ENCODE peak calls at places on chromosomes 4 and X, in four cellular contexts. T, A, B and N are unnamed samples.

GRCh38 chrX:65697915-65698796 is 30.7 kb downstream of the MSN start:
- DNase-seq in A (peak; percentile 14), B (no peak), T (no peak), N (peak; percentile 66)

GRCh38 chr4:89737888-89738287 is 99.1 kb downstream of the SNCA start:
- DNase-seq in T (no peak), A (no peak), B (no peak), N (no peak)

GRCh38 chr4:4780634-4781287 is 78.7 kb upstream of the MSX1 start:
- DNase-seq in B (no peak), A (no peak), T (no peak), N (no peak)

GRCh38 chr4:74056114-74056857 is 17.8 kb upstream of the CXCL3 start:
- DNase-seq in T (no peak), B (peak; percentile 22), A (no peak), N (no peak)

GRCh38 chr4:76764251-76764650 is 133.7 kb downstream of the SOWAHB start:
- DNase-seq in B (no peak), A (no peak), T (no peak), N (no peak)

GRCh38 chrX:22056235-22056634 is 24.1 kb downstream of the PHEX start:
- DNase-seq in B (no peak), T (no peak), A (no peak), N (no peak)

GRCh38 chrX:153319295-153319694 is 2.3 kb downstream of the PNMA6F start:
- DNase-seq in A (no peak), B (no peak), T (no peak), N (no peak)

GRCh38 chr4:72896515-72896914 is 173.0 kb downstream of the COX18 start:
- DNase-seq in B (no peak), A (no peak), T (no peak), N (no peak)

GRCh38 chr4:108053281-108053701 is 63.6 kb downstream of the HADH start:
- DNase-seq in A (no peak), T (no peak), B (no peak), N (no peak)

GRCh38 chr4:93791570-93792195 is 36.9 kb upstream of the ATOH1 start:
- DNase-seq in A (peak; percentile 32), B (peak; percentile 21), T (peak; percentile 36), N (peak; percentile 64)

GRCh38 chr4:182188622-182189021 is 54.6 kb upstream of the TENM3 start:
- DNase-seq in B (no peak), A (no peak), T (no peak), N (no peak)

GRCh38 chrX:116277391-116277790 is 106.8 kb downstream of the AGTR2 start:
- DNase-seq in T (no peak), A (no peak), B (no peak), N (no peak)

GRCh38 chrX:78624884-78625283 is 34.2 kb downstream of the RTL3 start:
- DNase-seq in A (no peak), T (no peak), B (no peak), N (no peak)

GRCh38 chr4:56681158-56681848 is at the start of gene HOPX:
- DNase-seq in B (no peak), T (peak; percentile 17), A (no peak), N (peak; percentile 21)

GRCh38 chr4:175308236-175308635 is 390.1 kb downstream of the ADAM29 start:
- DNase-seq in B (no peak), T (no peak), A (no peak), N (no peak)

GRCh38 chr4:6420972-6421371 is 51.4 kb downstream of the PPP2R2C start:
- DNase-seq in A (no peak), B (no peak), T (no peak), N (no peak)

GRCh38 chr4:31015123-31015522 is 295.0 kb downstream of the PCDH7 start:
- DNase-seq in A (no peak), T (no peak), B (no peak), N (no peak)

GRCh38 chr4:128566688-128567087 is 242.8 kb upstream of the JADE1 start:
- DNase-seq in B (no peak), T (no peak), A (no peak), N (no peak)

GRCh38 chr4:111854494-111855087 is 290.7 kb upstream of the FAM241A start:
- DNase-seq in B (peak; percentile 1), T (no peak), A (no peak), N (peak; percentile 11)

GRCh38 chr4:88697113-88697512 is 516 bp downstream of the NAP1L5 start:
- DNase-seq in B (no peak), A (no peak), T (peak; percentile 60), N (peak; percentile 16)

GRCh38 chrX:132488092-132488749 is 617 bp downstream of the MBNL3 start:
- DNase-seq in B (no peak), T (peak; percentile 10), A (no peak), N (peak; percentile 33)

GRCh38 chr4:73415807-73416238 is 11.7 kb downstream of the ALB start:
- DNase-seq in B (no peak), T (no peak), A (no peak), N (no peak)

GRCh38 chrX:150990910-150991309 is 7.8 kb downstream of the HMGB3 start:
- DNase-seq in A (no peak), B (no peak), T (no peak), N (no peak)

GRCh38 chr4:150668824-150669223 is 86.9 kb downstream of the MAB21L2 start:
- DNase-seq in A (no peak), T (no peak), B (no peak), N (no peak)

GRCh38 chrX:68261060-68261672 is 172.1 kb downstream of the OPHN1 start:
- DNase-seq in T (no peak), A (no peak), B (no peak), N (no peak)

GRCh38 chrX:26649534-26649933 is 433.6 kb downstream of the MAGEB5 start:
- DNase-seq in T (no peak), B (peak; percentile 1), A (no peak), N (no peak)

GRCh38 chr4:47598896-47599295 is 113.8 kb downstream of the ATP10D start:
- DNase-seq in T (no peak), A (no peak), B (no peak), N (no peak)

GRCh38 chr4:153789741-153790651 is 1.1 kb upstream of the SFRP2 start:
- DNase-seq in T (no peak), B (no peak), A (no peak), N (no peak)

GRCh38 chr4:46931981-46932380 is 22.9 kb upstream of the COX7B2 start:
- DNase-seq in T (no peak), B (no peak), A (no peak), N (peak; percentile 10)

GRCh38 chr4:88791274-88791673 is 93.6 kb upstream of the NAP1L5 start:
- DNase-seq in A (no peak), T (no peak), B (no peak), N (no peak)

GRCh38 chr4:180688480-180688879 is 1554.7 kb upstream of the TENM3 start:
- DNase-seq in B (no peak), T (no peak), A (no peak), N (no peak)

GRCh38 chr4:113468165-113469022 is 293.1 kb downstream of the CAMK2D start:
- DNase-seq in B (peak; percentile 31), T (peak; percentile 57), A (peak; percentile 56), N (peak; percentile 68)

GRCh38 chrX:100750901-100751300 is 19.0 kb upstream of the SYTL4 start:
- DNase-seq in A (no peak), T (no peak), B (no peak), N (no peak)

GRCh38 chr4:57219389-57219890 is 109.3 kb upstream of the IGFBP7 start:
- DNase-seq in A (no peak), B (no peak), T (no peak), N (no peak)

GRCh38 chrX:145464650-145465049 is 217.3 kb downstream of the SPANXN1 start:
- DNase-seq in A (no peak), T (no peak), B (no peak), N (no peak)

GRCh38 chrX:14420876-14421275 is 108.5 kb upstream of the GLRA2 start:
- DNase-seq in A (no peak), B (no peak), T (peak; percentile 13), N (no peak)
- TF ChIP-seq POLR2A in A (no peak), B (no peak), T (no peak), N (no peak)

GRCh38 chrX:47586043-47586787 is 4.0 kb downstream of the TIMP1 start:
- DNase-seq in A (no peak), T (no peak), B (no peak), N (no peak)
- H3K4me3 ChIP-seq in A (no peak overlapping the region), T (no peak overlapping the region), B (no peak overlapping the region), N (no peak overlapping the region)

DNA sequence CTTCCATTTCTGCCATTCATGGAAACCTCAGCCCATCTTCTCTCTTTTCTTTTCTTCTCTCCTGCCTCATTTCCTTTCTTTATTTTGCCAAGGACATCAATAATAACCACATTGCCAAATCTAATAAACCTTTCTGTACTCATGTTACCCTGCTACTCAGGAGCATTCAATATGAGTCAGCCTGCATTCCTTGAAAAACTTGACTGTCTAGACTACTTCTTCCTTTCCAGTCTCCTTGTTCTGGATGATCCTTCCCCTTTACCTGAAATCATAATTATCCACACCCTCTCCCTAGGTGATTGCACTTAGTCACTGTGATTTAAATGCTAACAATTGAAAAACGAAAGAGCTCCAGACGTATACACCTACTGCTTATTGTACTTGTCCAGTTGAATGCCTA is 253.2 kb upstream of the CENPE start:
- DNase-seq in A (no peak), T (no peak), B (no peak), N (no peak)
- TF ChIP-seq EP300 in A (no peak), T (no peak), B (no peak), N (no peak)

GRCh38 chrX:119606508-119607389 is 525 bp upstream of the NKRF start:
- DNase-seq in B (no peak), A (no peak), T (no peak), N (no peak)
- TF ChIP-seq POLR2A in B (no peak), A (peak; percentile 61), T (no peak), N (peak; percentile 62)